ENCODE peak calls at places on chromosomes 6 and 20, in ten cellular contexts. E is NCI-H510A treated with DMSO at 0.1 percent for 48 hours; Y is heart right ventricle; Z is chondrocyte; O is activated B cell treated with CpG ODN at 0.5 μM for 24 hours; A is activated T-helper 9 cell treated with anti-CD3 and anti-CD28 coated beads, Interleukin-2, amount 50 U/mL, for 16 hours; G is mesendoderm; L is sciatic nerve; J is Daoy; S is choroid plexus epithelial cell. D is an unnamed sample.

GRCh38 chr6:18405477-18406293 is 18.5 kb downstream of the RNF144B start:
- DNase-seq in O (no peak), Y (no peak), G (peak; percentile 58), J (peak; percentile 86), L (no peak), S (peak; percentile 93), Z (no peak), A (no peak), E (no peak), D (no peak)

GRCh38 chr20:63863021-63863797 is 1.9 kb upstream of the TPD52L2 start:
- DNase-seq in E (no peak), J (no peak), S (no peak), A (no peak), Y (no peak), G (no peak), Z (no peak), O (no peak), L (no peak), D (no peak)

GRCh38 chr20:58892932-58893224 is 40.4 kb downstream of the GNAS start:
- DNase-seq in G (no peak), A (no peak), J (no peak), S (no peak), Y (no peak), Z (no peak), O (no peak), E (no peak), L (no peak), D (no peak)

GRCh38 chr6:26571592-26572296 is 25.0 kb upstream of the ABT1 start:
- DNase-seq in Y (peak; percentile 50), S (peak; percentile 87), L (no peak), J (peak; percentile 93), O (no peak), A (no peak), G (peak; percentile 97), Z (no peak), E (peak; percentile 96), D (no peak)

GRCh38 chr20:4074877-4075455 is 59.6 kb upstream of the RNF24 start:
- DNase-seq in G (no peak), J (no peak), Z (no peak), E (no peak), O (no peak), L (no peak), A (no peak), Y (no peak), S (no peak), D (no peak)

GRCh38 chr6:106557837-106558236 is 71.5 kb downstream of the RTN4IP1 start:
- DNase-seq in E (no peak), Z (no peak), O (no peak), Y (no peak), S (peak; percentile 23), G (no peak), L (no peak), A (no peak), J (no peak), D (no peak)

GRCh38 chr6:49326337-49326736 is 136.7 kb downstream of the MMUT start:
- DNase-seq in L (no peak), O (no peak), J (no peak), Y (no peak), A (no peak), S (peak; percentile 87), E (no peak), Z (no peak), G (no peak), D (no peak)

GRCh38 chr6:108423982-108424695 is 129.3 kb downstream of the AFG1L start:
- DNase-seq in L (no peak), Y (no peak), G (no peak), Z (no peak), S (no peak), A (no peak), E (no peak), J (no peak), O (no peak), D (no peak)

D was measured in activated CD4-positive, alpha-beta T cell treated with anti-CD3 and anti-CD28 coated beads, Interleukin-2, amount 50 U/mL, for 4 hours.